ENCODE peak calls at places on chromosomes 13 and 19, in eight cellular contexts. One of them, this sample, is unnamed.

GRCh38 chr13:28231642-28232041 is 93.3 kb downstream of the PAN3 start:
- DNase-seq in transverse colon: no peak
- DNase-seq in stomach: no peak
- DNase-seq in uterus: no peak
- DNase-seq in tibial nerve: no peak
- DNase-seq in right lobe of liver: no peak
- DNase-seq in spleen: no peak
- DNase-seq in heart left ventricle: no peak
- DNase-seq in this sample: no peak

GRCh38 chr19:6753178-6754031 is 13.8 kb downstream of the SH2D3A start:
- DNase-seq in right lobe of liver: peak
- DNase-seq in heart left ventricle: peak
- DNase-seq in tibial nerve: peak
- DNase-seq in stomach: peak
- DNase-seq in uterus: peak
- DNase-seq in spleen: peak
- DNase-seq in transverse colon: peak
- DNase-seq in this sample: peak

GRCh38 chr13:97359181-97360057 is 74.5 kb upstream of the RAP2A start:
- DNase-seq in right lobe of liver: no peak
- DNase-seq in spleen: no peak
- DNase-seq in transverse colon: peak
- DNase-seq in uterus: peak
- DNase-seq in stomach: peak
- DNase-seq in tibial nerve: peak
- DNase-seq in heart left ventricle: peak
- DNase-seq in this sample: no peak

GRCh38 chr13:43805681-43806128 is 18.9 kb upstream of the ENOX1 start:
- DNase-seq in heart left ventricle: no peak
- DNase-seq in transverse colon: no peak
- DNase-seq in uterus: no peak
- DNase-seq in tibial nerve: no peak
- DNase-seq in spleen: no peak
- DNase-seq in stomach: no peak
- DNase-seq in right lobe of liver: no peak
- DNase-seq in this sample: no peak

GRCh38 chr19:34962281-34962944 is 1.6 kb downstream of the ZNF792 start:
- DNase-seq in transverse colon: no peak
- DNase-seq in heart left ventricle: peak
- DNase-seq in tibial nerve: no peak
- DNase-seq in spleen: no peak
- DNase-seq in right lobe of liver: no peak
- DNase-seq in stomach: no peak
- DNase-seq in uterus: no peak
- DNase-seq in this sample: peak

GRCh38 chr19:38685666-38686529 is 38.4 kb downstream of the ACTN4 start:
- DNase-seq in uterus: no peak
- DNase-seq in spleen: no peak
- DNase-seq in right lobe of liver: no peak
- DNase-seq in tibial nerve: no peak
- DNase-seq in heart left ventricle: no peak
- DNase-seq in stomach: no peak
- DNase-seq in transverse colon: no peak
- DNase-seq in this sample: no peak

GRCh38 chr19:54415208-54415900 is at the start of gene TTYH1:
- DNase-seq in tibial nerve: no peak
- DNase-seq in spleen: no peak
- DNase-seq in right lobe of liver: no peak
- DNase-seq in heart left ventricle: no peak
- DNase-seq in transverse colon: no peak
- DNase-seq in stomach: no peak
- DNase-seq in uterus: no peak
- DNase-seq in this sample: no peak

GRCh38 chr19:18100710-18101109 is 3.1 kb downstream of the MAST3 start:
- DNase-seq in heart left ventricle: no peak
- DNase-seq in right lobe of liver: no peak
- DNase-seq in stomach: no peak
- DNase-seq in tibial nerve: no peak
- DNase-seq in spleen: no peak
- DNase-seq in transverse colon: no peak
- DNase-seq in uterus: no peak
- DNase-seq in this sample: no peak

GRCh38 chr13:45941261-45941660 is 89.7 kb upstream of the SIAH3 start:
- DNase-seq in tibial nerve: no peak
- DNase-seq in uterus: no peak
- DNase-seq in heart left ventricle: no peak
- DNase-seq in right lobe of liver: no peak
- DNase-seq in transverse colon: no peak
- DNase-seq in spleen: no peak
- DNase-seq in stomach: no peak
- DNase-seq in this sample: no peak

GRCh38 chr13:78881054-78881453 is 222.1 kb upstream of the OBI1 start:
- DNase-seq in uterus: no peak
- DNase-seq in right lobe of liver: no peak
- DNase-seq in stomach: no peak
- DNase-seq in spleen: no peak
- DNase-seq in transverse colon: no peak
- DNase-seq in tibial nerve: no peak
- DNase-seq in heart left ventricle: no peak
- DNase-seq in this sample: no peak

GRCh38 chr13:79779761-79780160 is 298.8 kb downstream of the NDFIP2 start:
- DNase-seq in spleen: no peak
- DNase-seq in heart left ventricle: no peak
- DNase-seq in uterus: peak
- DNase-seq in transverse colon: peak
- DNase-seq in right lobe of liver: no peak
- DNase-seq in stomach: no peak
- DNase-seq in tibial nerve: peak
- DNase-seq in this sample: no peak

GRCh38 chr19:42075364-42075615 is 676 bp upstream of the ZNF574 start:
- DNase-seq in heart left ventricle: no peak
- DNase-seq in tibial nerve: no peak
- DNase-seq in uterus: no peak
- DNase-seq in right lobe of liver: no peak
- DNase-seq in spleen: no peak
- DNase-seq in transverse colon: no peak
- DNase-seq in stomach: no peak
- DNase-seq in this sample: no peak

GRCh38 chr19:48989701-48990291 is 3.3 kb downstream of the GYS1 start:
- DNase-seq in spleen: no peak
- DNase-seq in right lobe of liver: no peak
- DNase-seq in uterus: no peak
- DNase-seq in tibial nerve: no peak
- DNase-seq in heart left ventricle: peak
- DNase-seq in stomach: no peak
- DNase-seq in transverse colon: no peak
- DNase-seq in this sample: no peak

GRCh38 chr19:19261350-19262189 is 11.5 kb downstream of the TM6SF2 start:
- DNase-seq in uterus: no peak
- DNase-seq in spleen: no peak
- DNase-seq in right lobe of liver: no peak
- DNase-seq in transverse colon: no peak
- DNase-seq in tibial nerve: no peak
- DNase-seq in stomach: no peak
- DNase-seq in heart left ventricle: no peak
- DNase-seq in this sample: no peak

GRCh38 chr19:4977299-4978174 is 8.6 kb downstream of the KDM4B start:
- DNase-seq in transverse colon: peak
- DNase-seq in stomach: peak
- DNase-seq in tibial nerve: no peak
- DNase-seq in heart left ventricle: no peak
- DNase-seq in uterus: peak
- DNase-seq in spleen: no peak
- DNase-seq in right lobe of liver: no peak
- DNase-seq in this sample: no peak

GRCh38 chr19:4980087-4980486 is 11.2 kb downstream of the KDM4B start:
- DNase-seq in spleen: no peak
- DNase-seq in stomach: no peak
- DNase-seq in heart left ventricle: no peak
- DNase-seq in right lobe of liver: no peak
- DNase-seq in transverse colon: no peak
- DNase-seq in tibial nerve: no peak
- DNase-seq in uterus: no peak
- DNase-seq in this sample: no peak

GRCh38 chr19:4979211-4979807 is 10.4 kb downstream of the KDM4B start:
- DNase-seq in spleen: no peak
- DNase-seq in stomach: no peak
- DNase-seq in tibial nerve: no peak
- DNase-seq in transverse colon: no peak
- DNase-seq in right lobe of liver: no peak
- DNase-seq in uterus: no peak
- DNase-seq in heart left ventricle: no peak
- DNase-seq in this sample: no peak

GRCh38 chr19:4974855-4975469 is 6.0 kb downstream of the KDM4B start:
- DNase-seq in heart left ventricle: no peak
- DNase-seq in uterus: no peak
- DNase-seq in right lobe of liver: no peak
- DNase-seq in spleen: no peak
- DNase-seq in transverse colon: no peak
- DNase-seq in stomach: no peak
- DNase-seq in tibial nerve: no peak
- DNase-seq in this sample: no peak

GRCh38 chr19:4976412-4977298 is 7.7 kb downstream of the KDM4B start:
- DNase-seq in right lobe of liver: peak
- DNase-seq in uterus: peak
- DNase-seq in stomach: peak
- DNase-seq in heart left ventricle: peak
- DNase-seq in spleen: peak
- DNase-seq in transverse colon: peak
- DNase-seq in tibial nerve: peak
- DNase-seq in this sample: peak
- TF ChIP-seq CTCF in right lobe of liver: peak
- TF ChIP-seq CTCF in uterus: peak
- TF ChIP-seq CTCF in stomach: no peak
- TF ChIP-seq CTCF in heart left ventricle: peak
- TF ChIP-seq CTCF in spleen: no peak
- TF ChIP-seq CTCF in transverse colon: no peak
- TF ChIP-seq CTCF in tibial nerve: peak
- TF ChIP-seq CTCF in this sample: no peak

GRCh38 chr19:1592023-1592754 is 476 bp downstream of the MBD3 start:
- DNase-seq in right lobe of liver: peak
- DNase-seq in spleen: peak
- DNase-seq in uterus: peak
- DNase-seq in heart left ventricle: peak
- DNase-seq in stomach: peak
- DNase-seq in tibial nerve: peak
- DNase-seq in transverse colon: peak
- DNase-seq in this sample: peak
- TF ChIP-seq POLR2A in right lobe of liver: peak
- TF ChIP-seq POLR2A in spleen: peak
- TF ChIP-seq POLR2A in uterus: peak
- TF ChIP-seq POLR2A in heart left ventricle: no peak
- TF ChIP-seq POLR2A in stomach: no peak
- TF ChIP-seq POLR2A in tibial nerve: peak
- TF ChIP-seq POLR2A in transverse colon: peak
- TF ChIP-seq POLR2A in this sample: peak

GRCh38 chr13:20814224-20814910 is 40.6 kb upstream of the EEF1AKMT1 start:
- DNase-seq in spleen: no peak
- DNase-seq in stomach: peak
- DNase-seq in uterus: peak
- DNase-seq in transverse colon: peak
- DNase-seq in right lobe of liver: peak
- DNase-seq in heart left ventricle: peak
- DNase-seq in tibial nerve: peak
- DNase-seq in this sample: peak
- H3K4me3 ChIP-seq in spleen: no peak
- H3K4me3 ChIP-seq in stomach: no peak
- H3K4me3 ChIP-seq in uterus: no peak
- H3K4me3 ChIP-seq in transverse colon: no peak
- H3K4me3 ChIP-seq in right lobe of liver: no peak
- H3K4me3 ChIP-seq in heart left ventricle: no peak
- H3K4me3 ChIP-seq in tibial nerve: no peak
- H3K4me3 ChIP-seq in this sample: no peak

GRCh38 chr19:15125232-15126067 is 18.2 kb downstream of the SYDE1 start:
- DNase-seq in transverse colon: peak
- DNase-seq in stomach: peak
- DNase-seq in tibial nerve: peak
- DNase-seq in spleen: peak
- DNase-seq in heart left ventricle: peak
- DNase-seq in right lobe of liver: peak
- DNase-seq in uterus: peak
- DNase-seq in this sample: peak
- TF ChIP-seq CTCF in transverse colon: peak
- TF ChIP-seq CTCF in stomach: no peak
- TF ChIP-seq CTCF in tibial nerve: no peak
- TF ChIP-seq CTCF in spleen: peak
- TF ChIP-seq CTCF in heart left ventricle: no peak
- TF ChIP-seq CTCF in right lobe of liver: no peak
- TF ChIP-seq CTCF in uterus: peak
- TF ChIP-seq CTCF in this sample: no peak

DNA sequence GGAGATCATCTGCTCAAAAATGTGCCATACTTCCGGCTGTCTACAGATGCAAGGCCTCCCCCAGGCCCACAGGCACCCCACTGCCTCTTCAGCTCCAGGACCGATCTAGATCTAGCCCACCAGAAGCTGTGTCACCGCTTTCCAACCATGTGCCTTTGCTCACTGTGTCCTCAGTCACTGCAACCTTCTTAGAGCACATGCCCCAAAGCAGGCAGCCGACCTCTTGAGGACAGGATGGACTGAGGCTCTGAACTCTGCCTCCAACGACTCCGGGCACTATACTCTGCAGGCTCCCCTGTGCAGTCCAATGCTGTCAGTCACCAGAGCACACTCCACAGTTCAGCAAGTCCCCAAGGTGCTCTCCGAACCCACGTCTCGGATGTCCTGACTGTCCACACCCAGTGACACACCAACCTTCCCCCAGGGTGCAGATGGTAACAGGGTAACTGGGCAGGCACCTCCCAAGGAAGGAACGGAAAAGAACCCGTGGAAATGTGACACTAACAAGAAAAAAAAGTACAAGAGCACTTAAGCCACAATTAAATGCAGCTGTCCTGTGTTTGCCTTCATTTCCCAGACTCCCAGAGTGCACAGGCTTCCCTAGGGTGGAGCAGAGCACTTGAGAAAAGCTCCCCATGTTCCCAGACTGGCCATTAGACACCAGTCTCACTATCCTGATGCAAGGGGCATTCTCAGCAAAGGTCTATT is 4.8 kb downstream of the STK24 start:
- DNase-seq in right lobe of liver: no peak
- DNase-seq in uterus: no peak
- DNase-seq in heart left ventricle: no peak
- DNase-seq in tibial nerve: no peak
- DNase-seq in spleen: peak
- DNase-seq in stomach: no peak
- DNase-seq in transverse colon: peak
- DNase-seq in this sample: peak
- TF ChIP-seq POLR2A in right lobe of liver: no peak
- TF ChIP-seq POLR2A in uterus: no peak
- TF ChIP-seq POLR2A in heart left ventricle: no peak
- TF ChIP-seq POLR2A in tibial nerve: no peak
- TF ChIP-seq POLR2A in spleen: no peak
- TF ChIP-seq POLR2A in stomach: no peak
- TF ChIP-seq POLR2A in transverse colon: peak
- TF ChIP-seq POLR2A in this sample: peak

DNA sequence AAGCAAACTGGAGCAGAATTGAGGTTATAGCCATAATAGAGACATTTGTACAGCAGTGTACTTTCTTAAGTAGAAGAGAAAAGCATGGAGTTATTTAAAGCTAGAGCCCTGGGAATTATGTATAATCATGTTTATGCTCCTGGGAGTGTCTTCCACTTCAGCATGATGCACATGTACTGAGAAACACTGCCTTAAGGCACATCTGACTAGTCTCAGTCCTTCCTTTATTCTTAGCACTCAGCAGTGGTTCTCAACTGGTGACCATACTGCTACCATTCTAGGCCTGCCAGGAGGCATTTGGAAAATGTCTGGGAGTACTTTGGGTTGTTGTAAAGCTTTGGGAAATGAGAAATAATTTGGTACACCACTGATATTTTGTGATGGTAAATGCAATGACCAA is 45.8 kb downstream of the VWA8 start:
- DNase-seq in right lobe of liver: no peak
- DNase-seq in transverse colon: no peak
- DNase-seq in stomach: no peak
- DNase-seq in uterus: no peak
- DNase-seq in tibial nerve: no peak
- DNase-seq in heart left ventricle: no peak
- DNase-seq in spleen: no peak
- DNase-seq in this sample: no peak
- H3K4me3 ChIP-seq in right lobe of liver: no peak
- H3K4me3 ChIP-seq in transverse colon: no peak
- H3K4me3 ChIP-seq in stomach: no peak
- H3K4me3 ChIP-seq in uterus: no peak
- H3K4me3 ChIP-seq in tibial nerve: no peak
- H3K4me3 ChIP-seq in heart left ventricle: no peak
- H3K4me3 ChIP-seq in spleen: no peak
- H3K4me3 ChIP-seq in this sample: no peak